ENCODE peak calls at places on chromosome 1, in four cellular contexts. One of them, this sample, is unnamed.
A peak's percentile ranks its signal among the peaks of the same experiment; 100 is the strongest.

GRCh38 chr1:87061742-87062156 is 147.3 kb downstream of the HS2ST1 start:
- DNase-seq in K562: no peak
- DNase-seq in lower leg skin: no peak
- DNase-seq in Peyer's patch: no peak
- DNase-seq in this sample: no peak

GRCh38 chr1:27634166-27634981 is 611 bp downstream of the FGR start:
- DNase-seq in K562: peak; percentile 68
- DNase-seq in Peyer's patch: peak; percentile 71
- DNase-seq in lower leg skin: no peak
- DNase-seq in this sample: no peak

GRCh38 chr1:208280681-208281439 is 36.7 kb upstream of the PLXNA2 start:
- DNase-seq in Peyer's patch: no peak
- DNase-seq in K562: no peak
- DNase-seq in lower leg skin: no peak
- DNase-seq in this sample: no peak

GRCh38 chr1:167927075-167927754 is 9.3 kb upstream of the DCAF6 start:
- DNase-seq in K562: no peak
- DNase-seq in lower leg skin: no peak
- DNase-seq in Peyer's patch: no peak
- DNase-seq in this sample: no peak

GRCh38 chr1:35220976-35221375 is 28.0 kb upstream of the SFPQ start:
- DNase-seq in K562: peak; percentile 57
- DNase-seq in Peyer's patch: no peak
- DNase-seq in lower leg skin: no peak
- DNase-seq in this sample: peak; percentile 40

GRCh38 chr1:116538527-116538926 is 32.3 kb downstream of the CD58 start:
- DNase-seq in lower leg skin: no peak
- DNase-seq in K562: peak; percentile 45
- DNase-seq in Peyer's patch: peak; percentile 73
- DNase-seq in this sample: peak; percentile 38

GRCh38 chr1:90717356-90717664 is 208 bp upstream of the BARHL2 start:
- DNase-seq in lower leg skin: no peak
- DNase-seq in K562: no peak
- DNase-seq in Peyer's patch: no peak
- DNase-seq in this sample: no peak

GRCh38 chr1:228336308-228337030 is 70.2 kb downstream of the TRIM11 start:
- DNase-seq in Peyer's patch: peak; percentile 39
- DNase-seq in lower leg skin: no peak
- DNase-seq in K562: no peak
- DNase-seq in this sample: peak; percentile 76

GRCh38 chr1:9714257-9714718 is 62.8 kb downstream of the PIK3CD start:
- DNase-seq in lower leg skin: no peak
- DNase-seq in Peyer's patch: peak; percentile 73
- DNase-seq in K562: peak; percentile 34
- DNase-seq in this sample: no peak

GRCh38 chr1:170073893-170074249 is 624 bp downstream of the KIFAP3 start:
- DNase-seq in K562: no peak
- DNase-seq in lower leg skin: no peak
- DNase-seq in Peyer's patch: no peak
- DNase-seq in this sample: no peak

GRCh38 chr1:6262570-6263420 is 1.9 kb upstream of the GPR153 start:
- DNase-seq in Peyer's patch: no peak
- DNase-seq in K562: no peak
- DNase-seq in lower leg skin: no peak
- DNase-seq in this sample: no peak

GRCh38 chr1:214224605-214225354 is 56.2 kb upstream of the SMYD2 start:
- DNase-seq in lower leg skin: no peak
- DNase-seq in K562: no peak
- DNase-seq in Peyer's patch: no peak
- DNase-seq in this sample: no peak

GRCh38 chr1:81505831-81506230 is 294.9 kb upstream of the ADGRL2 start:
- DNase-seq in lower leg skin: no peak
- DNase-seq in K562: no peak
- DNase-seq in Peyer's patch: no peak
- DNase-seq in this sample: no peak

GRCh38 chr1:40708750-40709099 is 17.2 kb downstream of the NFYC start:
- DNase-seq in Peyer's patch: no peak
- DNase-seq in lower leg skin: no peak
- DNase-seq in K562: peak; percentile 80
- DNase-seq in this sample: peak; percentile 56

DNA sequence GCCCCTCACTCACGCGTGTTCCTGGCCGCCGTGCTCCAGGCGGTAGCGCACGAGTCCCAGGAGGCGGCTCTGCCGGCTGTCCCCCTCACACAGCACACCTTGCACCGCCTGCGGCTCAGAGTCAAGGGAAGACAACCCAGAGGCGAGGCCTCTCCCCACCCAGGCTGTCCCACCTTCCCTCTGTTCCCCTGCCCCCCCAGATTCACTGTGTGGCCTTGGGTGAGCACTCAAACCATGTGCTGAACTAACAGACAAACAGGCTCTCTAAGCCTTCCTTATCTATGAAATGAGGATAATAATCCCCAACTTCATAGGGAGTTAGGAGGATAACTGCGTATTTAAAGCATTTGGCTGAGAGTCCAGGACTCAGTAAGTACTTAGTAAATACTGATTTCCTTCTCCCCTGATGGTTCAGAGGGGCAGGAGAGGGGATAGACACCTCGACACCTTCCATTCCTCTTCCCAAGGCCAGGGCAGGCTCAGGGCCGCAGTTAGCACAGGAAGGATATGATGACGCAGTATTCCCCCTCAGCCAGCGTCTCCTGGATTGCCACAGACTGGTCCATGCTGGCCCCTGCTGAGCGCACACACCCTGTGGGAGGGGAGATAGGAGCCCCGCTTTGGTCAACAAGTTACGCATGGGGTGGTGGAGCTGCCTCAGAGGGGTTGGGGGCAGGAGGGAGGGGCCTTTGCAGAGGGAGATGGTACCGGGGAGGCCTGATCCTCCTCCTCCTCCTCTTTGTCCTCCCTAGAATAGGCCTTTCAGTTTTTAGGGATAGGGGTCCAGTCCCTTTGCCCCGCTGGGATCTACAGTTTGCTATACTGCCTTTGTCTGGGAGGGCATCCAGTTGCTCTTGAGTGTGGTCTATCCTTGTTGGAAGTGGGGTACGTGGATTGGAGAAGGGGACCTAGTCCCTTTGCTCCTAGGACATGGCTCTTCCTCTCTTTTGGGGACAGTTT is 830 bp downstream of the INPP5B start:
- DNase-seq in lower leg skin: peak; percentile 63
- DNase-seq in K562: peak; percentile 92
- DNase-seq in Peyer's patch: peak; percentile 61
- DNase-seq in this sample: peak; percentile 80
- TF ChIP-seq POLR2A in lower leg skin: no peak
- TF ChIP-seq POLR2A in K562: peak; percentile 3
- TF ChIP-seq POLR2A in Peyer's patch: no peak
- TF ChIP-seq POLR2A in this sample: peak; percentile 18

DNA sequence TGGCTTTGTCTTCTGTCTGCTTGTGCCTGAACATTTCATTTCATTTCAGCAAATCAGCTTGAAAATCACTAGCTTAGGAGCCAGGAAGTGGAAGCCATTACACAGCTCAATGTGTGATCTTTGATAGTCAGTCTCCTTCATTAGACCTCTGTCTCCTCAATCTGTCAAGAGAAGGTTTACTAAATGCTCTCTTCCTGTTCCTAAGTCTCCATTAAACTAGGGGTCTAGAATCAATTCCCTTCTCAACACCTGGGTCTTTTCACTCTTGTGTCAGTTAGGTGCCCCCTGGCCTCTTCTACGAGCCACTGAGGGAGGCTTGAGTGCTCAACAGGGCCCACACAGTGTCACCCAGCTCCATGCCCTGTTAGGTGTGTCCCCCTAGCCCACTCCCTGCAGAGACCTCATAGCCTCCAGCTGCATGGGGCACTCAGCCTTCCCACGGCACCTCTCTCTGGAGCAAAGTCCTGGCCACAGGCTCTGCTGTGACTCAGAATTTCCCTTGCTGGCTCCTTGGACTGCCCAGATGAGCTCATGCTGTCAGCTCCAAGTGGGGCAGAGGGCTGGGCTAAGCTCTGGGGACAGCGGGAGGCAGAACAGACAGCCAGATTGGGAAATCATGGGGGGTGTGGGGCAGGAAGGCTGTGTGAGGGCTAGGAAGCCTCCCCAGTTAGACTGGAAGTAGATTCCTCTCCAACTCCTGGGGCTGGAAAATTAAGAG is 115.7 kb upstream of the IPO9 start:
- DNase-seq in Peyer's patch: peak; percentile 95
- DNase-seq in K562: no peak
- DNase-seq in lower leg skin: peak; percentile 96
- DNase-seq in this sample: peak; percentile 86
- TF ChIP-seq POLR2A in Peyer's patch: peak; percentile 54
- TF ChIP-seq POLR2A in K562: no peak
- TF ChIP-seq POLR2A in lower leg skin: no peak
- TF ChIP-seq POLR2A in this sample: peak; percentile 47

GRCh38 chr1:110893908-110894490 is 21.1 kb downstream of the CD53 start:
- DNase-seq in K562: no peak
- DNase-seq in lower leg skin: no peak
- DNase-seq in Peyer's patch: no peak
- DNase-seq in this sample: no peak

GRCh38 chr1:110898734-110899457 is 25.9 kb downstream of the CD53 start:
- DNase-seq in lower leg skin: no peak
- DNase-seq in K562: no peak
- DNase-seq in Peyer's patch: no peak
- DNase-seq in this sample: no peak

GRCh38 chr1:110899458-110899843 is 26.5 kb downstream of the CD53 start:
- DNase-seq in K562: no peak
- DNase-seq in Peyer's patch: no peak
- DNase-seq in lower leg skin: no peak
- DNase-seq in this sample: no peak

GRCh38 chr1:110897685-110898084 is 24.7 kb downstream of the CD53 start:
- DNase-seq in lower leg skin: no peak
- DNase-seq in K562: no peak
- DNase-seq in Peyer's patch: no peak
- DNase-seq in this sample: no peak

DNA sequence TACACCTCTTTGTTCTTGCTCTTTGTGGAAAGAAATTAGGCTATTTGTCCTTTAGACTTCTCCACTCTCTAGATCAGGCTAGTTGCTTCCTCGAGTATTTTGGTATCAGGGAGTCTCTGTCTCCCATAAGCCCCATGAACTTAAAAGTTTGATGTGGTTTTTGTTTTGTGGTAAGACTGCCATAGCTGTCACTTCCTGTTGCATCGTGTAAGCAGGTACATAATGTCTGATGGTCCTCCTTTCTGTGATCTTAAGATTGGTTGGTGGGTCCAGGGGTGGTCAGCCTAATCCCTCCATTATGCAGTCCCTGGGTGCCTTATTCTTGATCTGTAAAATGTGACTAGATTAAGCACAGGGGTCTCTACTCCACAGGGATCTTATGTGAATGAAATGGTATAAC is 23.1 kb downstream of the CD53 start:
- DNase-seq in lower leg skin: no peak
- DNase-seq in K562: no peak
- DNase-seq in Peyer's patch: no peak
- DNase-seq in this sample: no peak
- TF ChIP-seq POLR2A in lower leg skin: no peak
- TF ChIP-seq POLR2A in K562: no peak
- TF ChIP-seq POLR2A in Peyer's patch: no peak
- TF ChIP-seq POLR2A in this sample: no peak

DNA sequence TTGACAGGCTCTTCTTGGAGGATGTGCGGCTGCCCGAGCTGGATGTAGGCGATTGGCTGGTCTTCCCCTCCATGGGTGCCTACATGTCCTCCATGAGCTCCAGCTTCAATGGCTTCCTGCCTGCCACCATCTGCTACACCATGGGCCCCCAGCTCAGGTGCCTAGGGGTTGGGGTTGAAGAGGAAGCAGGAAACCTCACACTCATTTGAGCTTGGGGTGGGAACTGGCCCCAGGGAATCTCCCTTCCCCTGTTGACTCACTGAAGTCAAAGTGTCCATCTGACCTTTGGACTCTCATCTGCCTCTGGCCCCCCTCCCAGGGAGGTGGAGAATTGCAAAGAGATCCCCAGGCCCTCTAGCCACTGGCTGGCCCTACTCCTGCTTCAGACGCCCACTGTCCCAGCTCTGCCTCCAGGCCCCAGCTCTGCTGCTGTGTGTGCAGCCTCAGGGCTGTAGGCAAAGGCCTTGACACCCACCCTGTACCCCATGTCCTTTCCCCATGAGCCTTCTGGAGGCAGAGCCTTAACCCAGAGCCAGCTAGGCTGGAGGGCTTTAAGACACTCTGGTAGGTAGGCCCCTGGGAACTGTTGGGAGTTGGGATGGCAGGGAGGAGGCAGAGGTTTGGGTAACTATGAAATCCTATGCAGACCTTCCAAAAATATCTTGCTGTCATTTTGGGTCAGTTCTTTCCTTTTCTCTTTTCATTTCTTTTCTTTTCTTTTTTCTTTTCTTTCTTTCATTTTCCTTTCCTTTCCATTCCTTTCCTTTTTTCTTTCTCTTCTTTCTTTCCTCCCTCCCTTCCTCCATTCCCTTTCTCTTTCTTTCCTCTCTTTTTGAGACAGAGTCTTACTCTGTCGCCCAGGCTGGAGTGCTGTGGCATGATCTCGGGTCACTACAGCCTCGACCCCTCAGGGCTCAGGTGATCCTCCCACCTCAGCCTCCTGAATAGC is 66.9 kb upstream of the TINAGL1 start:
- DNase-seq in K562: no peak
- DNase-seq in lower leg skin: no peak
- DNase-seq in Peyer's patch: peak; percentile 77
- DNase-seq in this sample: no peak
- TF ChIP-seq POLR2A in K562: no peak
- TF ChIP-seq POLR2A in lower leg skin: no peak
- TF ChIP-seq POLR2A in Peyer's patch: no peak
- TF ChIP-seq POLR2A in this sample: no peak